ENCODE peak calls at places on chromosomes 7 and 10, in nine cellular contexts. One of them, this sample, is unnamed.

GRCh38 chr10:7310076-7310475 is 100.8 kb downstream of the SFMBT2 start:
- DNase-seq in tibial nerve: no peak
- DNase-seq in esophagus muscularis mucosa: peak
- DNase-seq in uterus: no peak
- DNase-seq in heart left ventricle: no peak
- DNase-seq in body of pancreas: no peak
- DNase-seq in transverse colon: no peak
- DNase-seq in prostate gland: no peak
- DNase-seq in IMR-90: no peak
- DNase-seq in this sample: no peak

GRCh38 chr10:55466806-55467504 is 665.9 kb upstream of the PCDH15 start:
- DNase-seq in body of pancreas: no peak
- DNase-seq in IMR-90: no peak
- DNase-seq in transverse colon: no peak
- DNase-seq in heart left ventricle: no peak
- DNase-seq in esophagus muscularis mucosa: no peak
- DNase-seq in prostate gland: peak
- DNase-seq in uterus: no peak
- DNase-seq in tibial nerve: no peak
- DNase-seq in this sample: no peak

GRCh38 chr10:24374134-24374915 is 165.4 kb downstream of the KIAA1217 start:
- DNase-seq in uterus: no peak
- DNase-seq in tibial nerve: no peak
- DNase-seq in IMR-90: peak
- DNase-seq in heart left ventricle: no peak
- DNase-seq in prostate gland: no peak
- DNase-seq in transverse colon: no peak
- DNase-seq in body of pancreas: no peak
- DNase-seq in esophagus muscularis mucosa: no peak
- DNase-seq in this sample: no peak

GRCh38 chr7:15175103-15175502 is 272.6 kb upstream of the DGKB start:
- DNase-seq in uterus: no peak
- DNase-seq in transverse colon: no peak
- DNase-seq in esophagus muscularis mucosa: no peak
- DNase-seq in tibial nerve: no peak
- DNase-seq in IMR-90: no peak
- DNase-seq in body of pancreas: no peak
- DNase-seq in heart left ventricle: no peak
- DNase-seq in prostate gland: no peak
- DNase-seq in this sample: no peak

GRCh38 chr7:27179503-27180430 is 5.3 kb downstream of the HOXA11 start:
- DNase-seq in IMR-90: peak
- DNase-seq in uterus: peak
- DNase-seq in prostate gland: peak
- DNase-seq in transverse colon: peak
- DNase-seq in body of pancreas: peak
- DNase-seq in esophagus muscularis mucosa: no peak
- DNase-seq in heart left ventricle: peak
- DNase-seq in tibial nerve: peak
- DNase-seq in this sample: peak

GRCh38 chr10:80319725-80320290 is 30.4 kb upstream of the MAT1A start:
- DNase-seq in transverse colon: no peak
- DNase-seq in body of pancreas: no peak
- DNase-seq in IMR-90: no peak
- DNase-seq in esophagus muscularis mucosa: no peak
- DNase-seq in tibial nerve: no peak
- DNase-seq in prostate gland: no peak
- DNase-seq in uterus: no peak
- DNase-seq in heart left ventricle: no peak
- DNase-seq in this sample: no peak

GRCh38 chr7:42407311-42407710 is 170.3 kb upstream of the GLI3 start:
- DNase-seq in heart left ventricle: no peak
- DNase-seq in transverse colon: no peak
- DNase-seq in tibial nerve: no peak
- DNase-seq in prostate gland: no peak
- DNase-seq in body of pancreas: no peak
- DNase-seq in uterus: no peak
- DNase-seq in IMR-90: no peak
- DNase-seq in esophagus muscularis mucosa: no peak
- DNase-seq in this sample: no peak

GRCh38 chr7:8455426-8455825 is 22.0 kb downstream of the NXPH1 start:
- DNase-seq in body of pancreas: no peak
- DNase-seq in IMR-90: no peak
- DNase-seq in tibial nerve: no peak
- DNase-seq in esophagus muscularis mucosa: no peak
- DNase-seq in uterus: no peak
- DNase-seq in transverse colon: no peak
- DNase-seq in prostate gland: no peak
- DNase-seq in heart left ventricle: no peak
- DNase-seq in this sample: no peak

GRCh38 chr7:151876112-151876898 is 610 bp downstream of the PRKAG2 start:
- DNase-seq in IMR-90: no peak
- DNase-seq in transverse colon: peak
- DNase-seq in prostate gland: peak
- DNase-seq in tibial nerve: peak
- DNase-seq in body of pancreas: peak
- DNase-seq in heart left ventricle: peak
- DNase-seq in esophagus muscularis mucosa: peak
- DNase-seq in uterus: peak
- DNase-seq in this sample: peak

GRCh38 chr10:32357056-32357735 is 10.2 kb upstream of the EPC1 start:
- DNase-seq in prostate gland: no peak
- DNase-seq in transverse colon: no peak
- DNase-seq in esophagus muscularis mucosa: no peak
- DNase-seq in IMR-90: no peak
- DNase-seq in heart left ventricle: no peak
- DNase-seq in uterus: no peak
- DNase-seq in tibial nerve: no peak
- DNase-seq in body of pancreas: no peak
- DNase-seq in this sample: no peak

DNA sequence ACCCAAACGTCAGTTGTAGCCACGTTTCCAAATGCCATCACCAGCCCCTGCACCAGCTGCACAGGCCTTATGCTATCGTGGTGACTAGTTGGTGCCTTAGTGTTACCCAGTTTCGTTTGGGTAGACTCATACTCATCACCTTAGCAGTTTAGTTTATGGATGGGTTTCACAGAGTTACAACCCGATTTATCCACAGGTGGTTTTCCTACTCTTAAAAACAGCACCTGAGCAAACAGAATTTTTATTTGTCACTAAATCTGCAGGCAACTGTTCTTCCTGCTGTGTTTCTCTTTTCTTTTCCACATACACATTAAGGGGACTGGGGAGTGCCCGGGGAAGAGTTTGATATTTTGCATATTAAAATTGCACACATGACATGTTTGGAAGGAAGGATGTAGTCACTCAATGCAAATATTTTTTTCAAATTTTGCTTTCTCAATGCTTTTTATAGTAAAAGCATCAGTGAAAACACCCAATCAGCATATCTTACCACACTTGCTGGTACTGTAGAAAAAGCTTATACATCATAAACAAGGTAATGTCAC is 41.7 kb downstream of the PDSS1 start:
- DNase-seq in tibial nerve: no peak
- DNase-seq in uterus: no peak
- DNase-seq in IMR-90: no peak
- DNase-seq in prostate gland: no peak
- DNase-seq in esophagus muscularis mucosa: no peak
- DNase-seq in body of pancreas: no peak
- DNase-seq in heart left ventricle: no peak
- DNase-seq in transverse colon: no peak
- DNase-seq in this sample: no peak
- TF ChIP-seq POLR2A in tibial nerve: no peak
- TF ChIP-seq POLR2A in uterus: no peak
- TF ChIP-seq POLR2A in IMR-90: no peak
- TF ChIP-seq POLR2A in prostate gland: no peak
- TF ChIP-seq POLR2A in esophagus muscularis mucosa: no peak
- TF ChIP-seq POLR2A in body of pancreas: no peak
- TF ChIP-seq POLR2A in heart left ventricle: no peak
- TF ChIP-seq POLR2A in transverse colon: no peak
- TF ChIP-seq POLR2A in this sample: no peak

GRCh38 chr7:116441534-116441933 is 58.0 kb upstream of the CAV2 start:
- DNase-seq in esophagus muscularis mucosa: no peak
- DNase-seq in tibial nerve: no peak
- DNase-seq in heart left ventricle: no peak
- DNase-seq in prostate gland: no peak
- DNase-seq in uterus: no peak
- DNase-seq in IMR-90: peak
- DNase-seq in transverse colon: no peak
- DNase-seq in body of pancreas: no peak
- DNase-seq in this sample: no peak
- TF ChIP-seq POLR2A in esophagus muscularis mucosa: no peak
- TF ChIP-seq POLR2A in tibial nerve: no peak
- TF ChIP-seq POLR2A in heart left ventricle: no peak
- TF ChIP-seq POLR2A in prostate gland: no peak
- TF ChIP-seq POLR2A in uterus: no peak
- TF ChIP-seq POLR2A in IMR-90: no peak
- TF ChIP-seq POLR2A in transverse colon: no peak
- TF ChIP-seq POLR2A in body of pancreas: no peak
- TF ChIP-seq POLR2A in this sample: no peak

GRCh38 chr10:69224862-69225657 is 4.9 kb downstream of the HKDC1 start:
- DNase-seq in uterus: no peak
- DNase-seq in esophagus muscularis mucosa: no peak
- DNase-seq in heart left ventricle: no peak
- DNase-seq in IMR-90: no peak
- DNase-seq in tibial nerve: no peak
- DNase-seq in prostate gland: no peak
- DNase-seq in transverse colon: no peak
- DNase-seq in body of pancreas: no peak
- DNase-seq in this sample: no peak

GRCh38 chr10:69220510-69220909 is 378 bp downstream of the HKDC1 start:
- DNase-seq in esophagus muscularis mucosa: no peak
- DNase-seq in heart left ventricle: no peak
- DNase-seq in uterus: no peak
- DNase-seq in IMR-90: no peak
- DNase-seq in prostate gland: no peak
- DNase-seq in tibial nerve: no peak
- DNase-seq in transverse colon: no peak
- DNase-seq in body of pancreas: no peak
- DNase-seq in this sample: no peak

GRCh38 chr10:69223028-69223342 is 2.9 kb downstream of the HKDC1 start:
- DNase-seq in transverse colon: no peak
- DNase-seq in prostate gland: no peak
- DNase-seq in uterus: no peak
- DNase-seq in esophagus muscularis mucosa: no peak
- DNase-seq in IMR-90: no peak
- DNase-seq in heart left ventricle: no peak
- DNase-seq in body of pancreas: no peak
- DNase-seq in tibial nerve: no peak
- DNase-seq in this sample: no peak

GRCh38 chr10:69220041-69220451 is at the start of gene HKDC1:
- DNase-seq in IMR-90: no peak
- DNase-seq in heart left ventricle: no peak
- DNase-seq in tibial nerve: no peak
- DNase-seq in prostate gland: no peak
- DNase-seq in uterus: no peak
- DNase-seq in transverse colon: no peak
- DNase-seq in body of pancreas: peak
- DNase-seq in esophagus muscularis mucosa: no peak
- DNase-seq in this sample: no peak

DNA sequence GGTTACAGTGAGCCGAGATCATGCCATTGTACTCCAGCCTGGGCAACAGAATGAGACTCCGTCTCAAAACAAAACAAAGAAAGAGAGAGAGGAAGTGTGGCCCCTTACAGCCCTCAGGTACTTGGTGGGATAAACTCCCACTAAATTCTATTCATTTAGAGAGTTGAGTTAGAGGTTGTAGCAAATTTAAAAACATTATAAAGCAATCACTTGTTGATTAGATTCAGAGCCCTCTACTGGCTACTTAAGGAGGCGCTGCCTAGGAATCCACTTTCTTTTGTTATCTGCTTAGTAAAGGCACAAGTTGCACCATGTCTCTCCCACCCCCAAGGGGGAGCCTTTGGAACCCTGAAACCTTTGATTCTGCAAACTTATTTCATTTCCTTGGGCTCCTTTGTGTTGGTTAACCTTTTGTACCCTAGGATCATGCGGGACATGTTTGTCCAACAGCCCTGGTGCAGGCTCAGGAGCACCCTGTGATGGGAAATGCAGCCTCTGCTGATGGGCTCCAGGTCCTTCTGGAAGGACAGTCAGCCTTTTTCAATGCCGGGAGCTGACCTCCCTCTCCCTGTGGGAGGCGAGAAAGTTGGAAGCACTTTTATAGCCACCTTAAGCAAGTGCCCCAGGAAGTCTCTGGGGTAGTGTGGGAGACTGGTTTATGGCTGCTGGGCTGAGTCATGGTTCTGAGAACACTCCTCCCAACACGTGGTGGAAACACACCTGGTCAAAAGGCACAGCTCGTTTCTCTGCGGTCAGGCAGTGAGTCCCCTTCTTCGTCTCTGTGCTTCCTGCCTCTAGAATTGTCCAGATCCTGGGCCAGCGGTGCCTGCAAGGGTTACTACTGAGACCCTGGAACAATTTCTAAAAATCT is 2.3 kb downstream of the HKDC1 start:
- DNase-seq in transverse colon: peak
- DNase-seq in body of pancreas: peak
- DNase-seq in uterus: peak
- DNase-seq in prostate gland: peak
- DNase-seq in heart left ventricle: no peak
- DNase-seq in esophagus muscularis mucosa: no peak
- DNase-seq in tibial nerve: no peak
- DNase-seq in IMR-90: peak
- DNase-seq in this sample: peak
- TF ChIP-seq POLR2A in transverse colon: peak
- TF ChIP-seq POLR2A in body of pancreas: no peak
- TF ChIP-seq POLR2A in uterus: no peak
- TF ChIP-seq POLR2A in prostate gland: peak
- TF ChIP-seq POLR2A in heart left ventricle: no peak
- TF ChIP-seq POLR2A in esophagus muscularis mucosa: no peak
- TF ChIP-seq POLR2A in tibial nerve: no peak
- TF ChIP-seq POLR2A in IMR-90: no peak
- TF ChIP-seq POLR2A in this sample: no peak

GRCh38 chr7:2654059-2654458 is 22.3 kb downstream of the TTYH3 start:
- DNase-seq in IMR-90: no peak
- DNase-seq in heart left ventricle: no peak
- DNase-seq in prostate gland: no peak
- DNase-seq in transverse colon: no peak
- DNase-seq in tibial nerve: no peak
- DNase-seq in esophagus muscularis mucosa: no peak
- DNase-seq in body of pancreas: no peak
- DNase-seq in uterus: no peak
- DNase-seq in this sample: no peak

GRCh38 chr7:2652736-2653060 is 20.9 kb downstream of the TTYH3 start:
- DNase-seq in prostate gland: no peak
- DNase-seq in esophagus muscularis mucosa: no peak
- DNase-seq in transverse colon: no peak
- DNase-seq in heart left ventricle: no peak
- DNase-seq in IMR-90: no peak
- DNase-seq in uterus: no peak
- DNase-seq in body of pancreas: no peak
- DNase-seq in tibial nerve: no peak
- DNase-seq in this sample: no peak

GRCh38 chr7:2651336-2651735 is 19.6 kb downstream of the TTYH3 start:
- DNase-seq in body of pancreas: no peak
- DNase-seq in esophagus muscularis mucosa: no peak
- DNase-seq in tibial nerve: no peak
- DNase-seq in transverse colon: no peak
- DNase-seq in heart left ventricle: no peak
- DNase-seq in IMR-90: no peak
- DNase-seq in uterus: no peak
- DNase-seq in prostate gland: no peak
- DNase-seq in this sample: no peak

GRCh38 chr7:2650451-2650850 is 18.7 kb downstream of the TTYH3 start:
- DNase-seq in transverse colon: no peak
- DNase-seq in heart left ventricle: no peak
- DNase-seq in body of pancreas: no peak
- DNase-seq in prostate gland: no peak
- DNase-seq in uterus: no peak
- DNase-seq in esophagus muscularis mucosa: no peak
- DNase-seq in tibial nerve: no peak
- DNase-seq in IMR-90: no peak
- DNase-seq in this sample: no peak

GRCh38 chr7:2651847-2652735 is 20.3 kb downstream of the TTYH3 start:
- DNase-seq in body of pancreas: no peak
- DNase-seq in prostate gland: no peak
- DNase-seq in uterus: no peak
- DNase-seq in IMR-90: no peak
- DNase-seq in esophagus muscularis mucosa: no peak
- DNase-seq in tibial nerve: no peak
- DNase-seq in heart left ventricle: no peak
- DNase-seq in transverse colon: no peak
- DNase-seq in this sample: no peak
- TF ChIP-seq POLR2A in body of pancreas: no peak
- TF ChIP-seq POLR2A in prostate gland: no peak
- TF ChIP-seq POLR2A in uterus: no peak
- TF ChIP-seq POLR2A in IMR-90: no peak
- TF ChIP-seq POLR2A in esophagus muscularis mucosa: no peak
- TF ChIP-seq POLR2A in tibial nerve: no peak
- TF ChIP-seq POLR2A in heart left ventricle: no peak
- TF ChIP-seq POLR2A in transverse colon: no peak
- TF ChIP-seq POLR2A in this sample: no peak